ENCODE peak calls at places on chromosomes 11 and 22, in four cellular contexts. H, O, Y and I are unnamed samples.

GRCh38 chr11:34050967-34051348 is 573 bp upstream of the CAPRIN1 start:
- DNase-seq in H (no peak), O (no peak), Y (no peak), I (no peak)

GRCh38 chr11:80165763-80166162 is 724.9 kb upstream of the TENM4 start:
- DNase-seq in H (no peak), O (no peak), Y (no peak), I (no peak)

GRCh38 chr11:107496011-107496410 is 38.4 kb upstream of the CWF19L2 start:
- DNase-seq in H (no peak), O (no peak), Y (no peak), I (peak; percentile 63)

GRCh38 chr11:95908826-95909225 is 15.1 kb downstream of the MTMR2 start:
- DNase-seq in H (no peak), O (no peak), Y (no peak), I (no peak)

GRCh38 chr22:23216331-23217170 is 36.2 kb downstream of the BCR start:
- DNase-seq in H (peak; percentile 62), O (peak; percentile 46), Y (peak; percentile 77), I (no peak)

GRCh38 chr22:37334859-37335818 is 52.8 kb downstream of the CYTH4 start:
- DNase-seq in H (no peak), O (no peak), Y (no peak), I (no peak)

GRCh38 chr11:118295834-118296454 is 8.6 kb upstream of the CD3E start:
- DNase-seq in H (peak; percentile 54), O (peak; percentile 47), Y (no peak), I (no peak)

GRCh38 chr11:114060402-114061052 is 1.0 kb downstream of the ZBTB16 start:
- DNase-seq in H (no peak), O (peak; percentile 32), Y (peak; percentile 91), I (no peak)

GRCh38 chr11:123525072-123525471 is 95.0 kb downstream of the GRAMD1B start:
- DNase-seq in H (no peak), O (no peak), Y (no peak), I (no peak)

GRCh38 chr22:20109411-20110358 is 6.2 kb upstream of the RANBP1 start:
- DNase-seq in H (no peak), O (no peak), Y (peak; percentile 70), I (no peak)

GRCh38 chr22:31776231-31776630 is 22.4 kb downstream of the DEPDC5 start:
- DNase-seq in H (no peak), O (no peak), Y (no peak), I (no peak)

GRCh38 chr22:37967147-37967546 is 13.6 kb downstream of the POLR2F start:
- DNase-seq in H (no peak), O (no peak), Y (no peak), I (no peak)

GRCh38 chr22:19810381-19811141 is 44.1 kb downstream of the GNB1L start:
- DNase-seq in H (no peak), O (no peak), Y (peak; percentile 62), I (peak; percentile 67)

GRCh38 chr22:47043835-47044721 is 281.6 kb downstream of the TBC1D22A start:
- DNase-seq in H (no peak), O (no peak), Y (peak; percentile 70), I (peak; percentile 23)

GRCh38 chr11:69272961-69273461 is 20.9 kb upstream of the MYEOV start:
- DNase-seq in H (no peak), O (no peak), Y (peak; percentile 54), I (no peak)

GRCh38 chr22:40452730-40453487 is 82.5 kb downstream of the SGSM3 start:
- DNase-seq in H (no peak), O (no peak), Y (no peak), I (no peak)

DNA sequence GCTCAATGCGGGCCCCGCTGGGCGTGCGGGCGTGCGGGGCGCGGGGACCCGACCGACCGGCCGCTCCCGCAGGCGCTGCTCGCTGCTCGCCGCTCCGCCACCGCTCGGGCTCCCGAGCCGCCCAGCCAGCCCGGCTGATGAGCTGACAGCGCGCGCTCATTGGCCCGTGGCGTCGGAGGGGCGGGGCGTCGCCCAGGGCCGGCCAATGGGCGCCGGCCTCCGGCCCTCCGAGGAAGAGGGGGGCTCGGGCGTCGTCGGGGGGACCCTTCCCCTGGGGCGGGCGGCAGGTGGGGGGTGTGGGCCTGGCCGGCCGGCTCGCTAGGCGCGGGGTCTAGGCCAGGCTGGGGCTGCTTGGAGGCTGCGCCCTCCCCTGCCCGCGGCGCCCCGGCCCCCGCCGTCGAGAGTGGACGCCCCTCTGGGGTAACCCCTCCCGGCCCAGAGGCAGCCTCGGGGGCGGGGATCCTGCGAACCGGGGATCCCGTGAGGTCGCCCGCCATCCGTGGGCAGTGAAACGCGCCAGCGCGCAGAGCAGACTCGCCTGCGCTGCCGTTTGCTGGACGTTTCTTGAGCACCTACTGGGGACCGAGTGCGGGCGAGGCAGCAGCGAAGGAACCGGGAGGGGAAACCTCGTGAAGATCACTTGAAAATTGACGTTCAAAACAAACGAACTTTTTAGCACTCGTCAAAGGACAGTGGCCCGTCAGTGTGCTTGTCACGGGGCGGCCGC is at the start of gene SCUBE1:
- DNase-seq in H (no peak), O (no peak), Y (peak; percentile 82), I (no peak)
- H3K4me3 ChIP-seq in H (no peak within 1 kb of the TSS), O (no peak within 1 kb of the TSS), Y (peak within 1 kb of the TSS; percentile 46), I (no peak within 1 kb of the TSS)

DNA sequence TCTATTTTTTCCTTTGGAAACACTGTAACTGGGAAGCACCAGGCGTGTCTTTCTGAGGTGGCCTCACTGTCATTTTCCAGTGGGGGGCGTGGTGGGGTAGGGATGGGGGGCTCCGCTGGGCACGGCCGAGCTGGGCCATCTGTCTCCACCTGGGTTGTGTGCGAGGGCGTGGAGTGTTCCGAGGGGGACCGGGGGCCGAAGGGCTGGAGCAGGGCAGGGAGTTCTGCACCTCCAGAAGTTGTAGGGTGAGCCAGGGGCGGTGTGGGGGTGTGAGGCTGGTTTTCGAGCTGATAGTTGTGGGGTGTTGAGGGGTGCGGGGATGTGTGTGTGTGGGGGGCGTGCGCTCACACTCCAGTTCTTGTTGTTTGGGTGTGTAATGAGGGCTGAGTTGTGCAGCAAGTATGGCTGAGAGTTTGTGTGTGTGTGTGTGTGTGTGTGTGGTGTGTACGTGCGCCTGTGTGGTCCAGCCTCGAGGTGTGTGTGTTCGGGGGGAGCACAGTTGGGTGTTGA is 10.8 kb downstream of the YPEL4 start:
- DNase-seq in H (no peak), O (no peak), Y (no peak), I (no peak)
- H3K4me3 ChIP-seq in H (peak overlapping the region; percentile 73), O (peak overlapping the region; percentile 69), Y (peak overlapping the region; percentile 54), I (peak overlapping the region; percentile 98)

GRCh38 chr11:103887001-103887680 is 149.3 kb upstream of the DDI1 start:
- DNase-seq in H (no peak), O (no peak), Y (no peak), I (no peak)
- H3K4me3 ChIP-seq in H (no peak overlapping the region), O (no peak overlapping the region), Y (no peak overlapping the region), I (no peak overlapping the region)

DNA sequence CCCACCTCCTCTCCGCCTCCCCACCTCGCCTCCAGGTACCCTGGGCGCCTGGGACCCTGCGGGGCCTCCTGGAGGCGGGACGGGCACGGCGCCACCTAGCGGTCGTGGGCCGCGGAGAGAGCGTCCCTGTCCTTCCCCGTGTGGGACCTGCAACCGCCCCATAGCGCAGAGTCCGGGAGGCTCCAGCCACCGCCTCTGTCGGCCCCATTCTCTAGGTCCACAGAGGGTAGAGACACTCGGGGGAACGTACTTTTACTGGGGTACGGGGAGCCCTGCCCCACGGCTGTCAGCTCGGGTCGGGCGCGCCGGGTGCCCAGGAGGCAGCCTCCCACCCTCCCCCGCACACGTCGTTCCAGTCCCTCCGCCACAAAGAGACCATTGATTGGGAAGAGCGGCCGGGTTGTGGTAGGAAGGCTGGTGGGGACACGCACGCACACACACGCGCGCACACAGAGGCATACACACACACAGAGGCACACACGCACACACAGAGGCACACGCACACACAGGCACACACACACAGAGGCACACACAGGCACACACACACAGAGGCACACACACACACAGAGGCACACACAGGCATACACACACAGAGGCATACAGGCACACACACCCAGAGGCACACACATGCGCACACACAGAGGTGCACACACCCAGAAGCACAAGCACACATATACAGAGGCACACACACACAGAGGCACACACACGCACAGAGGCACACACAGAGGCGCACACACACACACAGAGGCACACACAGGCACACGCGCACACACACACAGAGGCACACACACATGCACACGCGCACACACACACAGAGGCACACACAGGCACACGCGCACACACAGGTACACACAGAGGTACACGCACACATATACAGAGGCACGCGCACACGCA is 12.6 kb upstream of the NECTIN1 start:
- DNase-seq in H (peak; percentile 51), O (peak; percentile 47), Y (peak; percentile 91), I (no peak)
- H3K4me3 ChIP-seq in H (no peak overlapping the region), O (no peak overlapping the region), Y (no peak overlapping the region), I (no peak overlapping the region)

GRCh38 chr11:26078217-26078821 is 253.6 kb upstream of the ANO3 start:
- DNase-seq in H (no peak), O (no peak), Y (no peak), I (no peak)
- H3K4me3 ChIP-seq in H (no peak overlapping the region), O (no peak overlapping the region), Y (no peak overlapping the region), I (no peak overlapping the region)

GRCh38 chr22:28799125-28799833 is 1.1 kb downstream of the XBP1 start:
- DNase-seq in H (peak; percentile 79), O (no peak), Y (no peak), I (peak; percentile 88)

GRCh38 chr22:28802595-28803087 is 2.3 kb upstream of the XBP1 start:
- DNase-seq in H (no peak), O (peak; percentile 32), Y (no peak), I (no peak)

GRCh38 chr22:28800308-28801041 is at the start of gene XBP1:
- DNase-seq in H (peak; percentile 97), O (peak; percentile 87), Y (peak; percentile 96), I (peak; percentile 85)

GRCh38 chr22:28799834-28800307 is 498 bp downstream of the XBP1 start:
- DNase-seq in H (peak; percentile 69), O (no peak), Y (peak; percentile 92), I (peak; percentile 21)

DNA sequence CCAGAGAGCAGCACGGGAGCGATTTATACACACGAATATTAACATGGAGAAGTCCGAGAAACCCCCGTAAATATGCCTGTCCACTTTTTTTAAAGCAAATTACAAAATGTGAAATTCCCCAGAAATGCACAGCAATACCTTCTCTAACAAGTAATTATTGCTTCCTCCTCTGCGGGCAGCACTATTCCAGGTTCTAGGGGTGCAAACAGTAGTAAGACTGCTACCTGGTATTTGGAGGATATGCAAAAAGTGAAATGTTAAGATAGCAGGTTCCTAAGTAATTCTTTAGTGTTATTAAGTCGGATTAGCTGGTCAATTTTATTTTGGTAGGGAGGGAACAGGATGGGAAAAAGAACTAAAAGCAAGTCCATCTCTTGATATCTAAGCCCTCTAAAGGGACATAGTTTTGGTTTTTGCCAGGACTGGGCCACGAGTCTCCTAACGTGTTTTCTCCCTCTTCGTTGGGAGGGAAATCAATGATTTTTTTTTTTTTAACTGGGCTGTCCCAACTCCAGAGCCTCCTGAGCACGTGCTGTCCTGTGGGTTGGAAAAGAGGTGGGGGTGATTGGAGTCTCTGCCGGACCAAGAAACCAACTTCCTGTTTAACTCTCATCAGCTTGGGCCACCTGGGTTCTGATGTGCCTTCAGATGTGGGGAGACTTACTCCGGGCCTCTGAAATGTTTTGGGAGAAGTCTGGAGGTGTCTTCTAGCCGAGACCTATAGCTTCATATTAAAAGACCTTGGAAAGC is 1.7 kb upstream of the XBP1 start:
- DNase-seq in H (peak; percentile 52), O (no peak), Y (no peak), I (no peak)
- H3K4me3 ChIP-seq in H (peak overlapping the region; percentile 95), O (peak overlapping the region; percentile 40), Y (peak overlapping the region; percentile 87), I (peak overlapping the region; percentile 27)

GRCh38 chr22:49951001-49951677 is 9.4 kb upstream of the PIM3 start:
- DNase-seq in H (no peak), O (no peak), Y (no peak), I (no peak)
- H3K4me3 ChIP-seq in H (no peak overlapping the region), O (no peak overlapping the region), Y (no peak overlapping the region), I (no peak overlapping the region)

GRCh38 chr11:13120691-13121090 is 111.6 kb downstream of the RASSF10 start:
- DNase-seq in H (no peak), O (no peak), Y (no peak), I (peak; percentile 41)
- H3K4me3 ChIP-seq in H (no peak overlapping the region), O (no peak overlapping the region), Y (no peak overlapping the region), I (no peak overlapping the region)

GRCh38 chr11:46345131-46345597 is 2.1 kb upstream of the DGKZ start:
- DNase-seq in H (peak; percentile 76), O (no peak), Y (peak; percentile 93), I (no peak)
- H3K4me3 ChIP-seq in H (peak overlapping the region; percentile 75), O (peak overlapping the region; percentile 68), Y (peak overlapping the region; percentile 66), I (peak overlapping the region; percentile 29)